ENCODE peak calls at places on chromosomes 4 and X, in four cellular contexts. P is stimulated activated CD4-positive, alpha-beta T cell treated with anti-CD3 and anti-CD28 coated beads, Interleukin-1b, Interleukin-23, amount 100 ng/mL, for 4 hours; U is stimulated activated CD8-positive, alpha-beta memory T cell treated with anti-CD3 and anti-CD28 coated beads, Interleukin-4, amount 100 ng/mL, for 24 hours; G is NCI-H2029. O is an unnamed sample.

GRCh38 chr4:41933997-41934812 is 1.0 kb upstream of the TMEM33 start:
- DNase-seq in P (no peak), U (no peak), G (peak), O (no peak)

GRCh38 chrX:22445880-22446279 is 173.2 kb downstream of the CBLL2 start:
- DNase-seq in P (no peak), U (no peak), G (no peak), O (no peak)

GRCh38 chr4:94365304-94365703 is 22.7 kb upstream of the HPGDS start:
- DNase-seq in P (no peak), U (no peak), G (no peak), O (no peak)

GRCh38 chr4:94976371-94977011 is 218.7 kb downstream of the BMPR1B start:
- DNase-seq in P (no peak), U (no peak), G (no peak), O (no peak)

GRCh38 chrX:37627602-37628001 is 56.1 kb downstream of the LANCL3 start:
- DNase-seq in P (no peak), U (no peak), G (no peak), O (no peak)

GRCh38 chr4:89110541-89110985 is 770 bp upstream of the TIGD2 start:
- DNase-seq in P (no peak), U (no peak), G (peak), O (peak)

GRCh38 chrX:119895843-119896326 is at the start of gene AKAP14:
- DNase-seq in P (no peak), U (no peak), G (no peak), O (no peak)

GRCh38 chrX:39808471-39808917 is 289.3 kb downstream of the BCOR start:
- DNase-seq in P (no peak), U (no peak), G (no peak), O (no peak)

GRCh38 chrX:78548012-78548411 is 111.1 kb downstream of the RTL3 start:
- DNase-seq in P (no peak), U (no peak), G (no peak), O (no peak)

GRCh38 chr4:141246683-141247429 is 26.2 kb downstream of the ZNF330 start:
- DNase-seq in P (no peak), U (no peak), G (no peak), O (no peak)

GRCh38 chr4:114193625-114194399 is 214.4 kb upstream of the ARSJ start:
- DNase-seq in P (no peak), U (no peak), G (no peak), O (no peak)

GRCh38 chr4:137892134-137892533 is 350.0 kb downstream of the SLC7A11 start:
- DNase-seq in P (no peak), U (no peak), G (no peak), O (no peak)

GRCh38 chr4:41290486-41290885 is 33.8 kb downstream of the UCHL1 start:
- DNase-seq in P (no peak), U (no peak), G (no peak), O (no peak)

GRCh38 chr4:112257098-112257497 is 25.5 kb downstream of the AP1AR start:
- DNase-seq in P (no peak), U (no peak), G (no peak), O (no peak)

O was measured in NCI-H510A.